ENCODE peak calls at places on chromosomes 7 and 10, in nine cellular contexts. R, U, M, Z, O, D, E, L and G are unnamed samples.

GRCh38 chr7:151146761-151147160 is 20.7 kb downstream of the GBX1 start:
- DNase-seq in R (no peak), U (no peak), M (no peak), Z (no peak), O (no peak), D (no peak), E (no peak), L (no peak), G (no peak)

GRCh38 chr7:2999078-2999500 is 44.6 kb downstream of the CARD11 start:
- DNase-seq in R (no peak), U (no peak), M (no peak), Z (no peak), O (no peak), D (no peak), E (no peak), L (no peak), G (no peak)

GRCh38 chr7:82615527-82615926 is 171.9 kb upstream of the CACNA2D1 start:
- DNase-seq in R (no peak), U (no peak), M (no peak), Z (no peak), O (no peak), D (no peak), E (peak), L (no peak), G (no peak)

GRCh38 chr10:103451871-103452713 is at the start of gene CALHM2:
- DNase-seq in R (peak), U (peak), M (no peak), Z (peak), O (peak), D (peak), E (peak), L (peak), G (no peak)

GRCh38 chr7:42350801-42351200 is 113.8 kb upstream of the GLI3 start:
- DNase-seq in R (no peak), U (no peak), M (no peak), Z (peak), O (no peak), D (no peak), E (no peak), L (no peak), G (no peak)

GRCh38 chr7:140310337-140311002 is 87.9 kb downstream of the SLC37A3 start:
- DNase-seq in R (no peak), U (no peak), M (no peak), Z (no peak), O (no peak), D (no peak), E (no peak), L (no peak), G (no peak)

GRCh38 chr7:43692582-43693373 is 36.5 kb downstream of the COA1 start:
- DNase-seq in R (no peak), U (no peak), M (peak), Z (peak), O (no peak), D (no peak), E (no peak), L (no peak), G (no peak)

GRCh38 chr7:126856691-126857291 is 395.9 kb downstream of the GRM8 start:
- DNase-seq in R (peak), U (no peak), M (peak), Z (peak), O (no peak), D (peak), E (no peak), L (no peak), G (no peak)

GRCh38 chr7:31003721-31004120 is 40.0 kb downstream of the GHRHR start:
- DNase-seq in R (no peak), U (no peak), M (no peak), Z (no peak), O (no peak), D (no peak), E (no peak), L (no peak), G (no peak)

GRCh38 chr10:43235070-43235900 is 31.6 kb downstream of the RASGEF1A start:
- DNase-seq in R (no peak), U (peak), M (no peak), Z (no peak), O (peak), D (no peak), E (no peak), L (no peak), G (no peak)

GRCh38 chr10:50326757-50327701 is 75.7 kb upstream of the ASAH2 start:
- DNase-seq in R (no peak), U (peak), M (no peak), Z (peak), O (no peak), D (peak), E (no peak), L (no peak), G (no peak)

GRCh38 chr7:156162451-156162850 is 350.2 kb upstream of the SHH start:
- DNase-seq in R (no peak), U (peak), M (no peak), Z (no peak), O (no peak), D (no peak), E (no peak), L (no peak), G (no peak)

GRCh38 chr10:98150544-98150943 is 16.1 kb downstream of the R3HCC1L start:
- DNase-seq in R (no peak), U (no peak), M (no peak), Z (peak), O (no peak), D (peak), E (no peak), L (no peak), G (no peak)

GRCh38 chr10:92407305-92408016 is 116.5 kb downstream of the MARCHF5 start:
- DNase-seq in R (no peak), U (no peak), M (no peak), Z (no peak), O (no peak), D (no peak), E (peak), L (no peak), G (no peak)

GRCh38 chr7:80135306-80136104 is 874 bp downstream of the GNAI1 start:
- DNase-seq in R (peak), U (no peak), M (peak), Z (peak), O (no peak), D (no peak), E (no peak), L (peak), G (no peak)

GRCh38 chr10:31034041-31034918 is 2.6 kb upstream of the ZNF438 start:
- DNase-seq in R (no peak), U (no peak), M (peak), Z (peak), O (no peak), D (peak), E (no peak), L (no peak), G (no peak)

GRCh38 chr10:3486346-3487065 is 298.5 kb downstream of the KLF6 start:
- DNase-seq in R (no peak), U (no peak), M (peak), Z (peak), O (no peak), D (no peak), E (no peak), L (no peak), G (no peak)

GRCh38 chr7:116495737-116496136 is 3.8 kb upstream of the CAV2 start:
- DNase-seq in R (no peak), U (no peak), M (peak), Z (no peak), O (no peak), D (peak), E (no peak), L (no peak), G (no peak)

GRCh38 chr10:121379025-121379424 is 219.2 kb downstream of the FGFR2 start:
- DNase-seq in R (no peak), U (no peak), M (no peak), Z (no peak), O (no peak), D (no peak), E (no peak), L (no peak), G (no peak)

GRCh38 chr7:12864470-12865046 is 177.1 kb downstream of the ARL4A start:
- DNase-seq in R (no peak), U (no peak), M (no peak), Z (no peak), O (no peak), D (no peak), E (no peak), L (no peak), G (no peak)

GRCh38 chr10:58921366-58921947 is 255.0 kb upstream of the PHYHIPL start:
- DNase-seq in R (no peak), U (no peak), M (no peak), Z (no peak), O (no peak), D (peak), E (no peak), L (no peak), G (no peak)

GRCh38 chr7:106421181-106421762 is 136.5 kb upstream of the NAMPT start:
- DNase-seq in R (no peak), U (peak), M (peak), Z (peak), O (no peak), D (peak), E (no peak), L (no peak), G (no peak)

GRCh38 chr7:4764402-4765007 is 10.9 kb upstream of the AP5Z1 start:
- DNase-seq in R (no peak), U (no peak), M (no peak), Z (no peak), O (no peak), D (no peak), E (no peak), L (no peak), G (no peak)

GRCh38 chr7:133582766-133583523 is 330.1 kb downstream of the EXOC4 start:
- DNase-seq in R (no peak), U (no peak), M (no peak), Z (no peak), O (no peak), D (peak), E (no peak), L (no peak), G (no peak)

GRCh38 chr7:26444554-26444953 is 152.9 kb downstream of the SNX10 start:
- DNase-seq in R (no peak), U (no peak), M (no peak), Z (no peak), O (no peak), D (no peak), E (no peak), L (no peak), G (no peak)

GRCh38 chr10:13648425-13648824 is 61.7 kb downstream of the PRPF18 start:
- DNase-seq in R (peak), U (no peak), M (no peak), Z (no peak), O (no peak), D (no peak), E (no peak), L (no peak), G (no peak)

GRCh38 chr10:60611291-60611747 is 167.0 kb upstream of the CDK1 start:
- DNase-seq in R (no peak), U (no peak), M (peak), Z (peak), O (peak), D (peak), E (no peak), L (no peak), G (no peak)

GRCh38 chr7:140640727-140641531 is at the start of gene DENND2A:
- DNase-seq in R (peak), U (peak), M (no peak), Z (peak), O (no peak), D (peak), E (no peak), L (no peak), G (no peak)

GRCh38 chr7:105188201-105188600 is 174.2 kb downstream of the KMT2E start:
- DNase-seq in R (no peak), U (no peak), M (no peak), Z (no peak), O (no peak), D (no peak), E (no peak), L (no peak), G (no peak)

GRCh38 chr10:94240901-94241300 is 121.8 kb downstream of the NOC3L start:
- DNase-seq in R (no peak), U (no peak), M (no peak), Z (no peak), O (no peak), D (no peak), E (no peak), L (no peak), G (no peak)